ENCODE peak calls at places on chromosomes 1 and 21, in ten cellular contexts. One of them, this sample, is unnamed.

GRCh38 chr1:206039046-206039929 is 13.7 kb upstream of the RHEX start:
- DNase-seq in lower leg skin: no peak
- DNase-seq in HuH-7: no peak
- DNase-seq in activated CD8-positive, alpha-beta memory T cell treated with anti-CD3 and anti-CD28 coated beads, Interleukin-2, amount 10 ng/mL, durations not matched to agents 7 days and 5 days: no peak
- DNase-seq in AG20443: no peak
- DNase-seq in M059J: no peak
- DNase-seq in posterior cingulate gyrus: no peak
- DNase-seq in CD8-positive, alpha-beta memory T cell: no peak
- DNase-seq in AG10803: no peak
- DNase-seq in heart left ventricle: no peak
- DNase-seq in this sample: no peak

GRCh38 chr1:193593355-193593874 is 407.0 kb upstream of the B3GALT2 start:
- DNase-seq in lower leg skin: no peak
- DNase-seq in HuH-7: no peak
- DNase-seq in activated CD8-positive, alpha-beta memory T cell treated with anti-CD3 and anti-CD28 coated beads, Interleukin-2, amount 10 ng/mL, durations not matched to agents 7 days and 5 days: no peak
- DNase-seq in AG20443: no peak
- DNase-seq in M059J: no peak
- DNase-seq in posterior cingulate gyrus: no peak
- DNase-seq in CD8-positive, alpha-beta memory T cell: no peak
- DNase-seq in AG10803: no peak
- DNase-seq in heart left ventricle: no peak
- DNase-seq in this sample: no peak

GRCh38 chr1:71365451-71365850 is 284.6 kb upstream of the ZRANB2 start:
- DNase-seq in lower leg skin: no peak
- DNase-seq in HuH-7: no peak
- DNase-seq in activated CD8-positive, alpha-beta memory T cell treated with anti-CD3 and anti-CD28 coated beads, Interleukin-2, amount 10 ng/mL, durations not matched to agents 7 days and 5 days: no peak
- DNase-seq in AG20443: no peak
- DNase-seq in M059J: no peak
- DNase-seq in posterior cingulate gyrus: no peak
- DNase-seq in CD8-positive, alpha-beta memory T cell: no peak
- DNase-seq in AG10803: peak; percentile 26
- DNase-seq in heart left ventricle: no peak
- DNase-seq in this sample: no peak

GRCh38 chr1:97247196-97247595 is 525.6 kb downstream of the PTBP2 start:
- DNase-seq in lower leg skin: no peak
- DNase-seq in HuH-7: no peak
- DNase-seq in activated CD8-positive, alpha-beta memory T cell treated with anti-CD3 and anti-CD28 coated beads, Interleukin-2, amount 10 ng/mL, durations not matched to agents 7 days and 5 days: no peak
- DNase-seq in AG20443: peak; percentile 8
- DNase-seq in M059J: no peak
- DNase-seq in posterior cingulate gyrus: no peak
- DNase-seq in CD8-positive, alpha-beta memory T cell: no peak
- DNase-seq in AG10803: peak; percentile 67
- DNase-seq in heart left ventricle: no peak
- DNase-seq in this sample: no peak

GRCh38 chr1:80155371-80155770 is 1148.8 kb upstream of the ADGRL4 start:
- DNase-seq in lower leg skin: no peak
- DNase-seq in HuH-7: peak; percentile 42
- DNase-seq in activated CD8-positive, alpha-beta memory T cell treated with anti-CD3 and anti-CD28 coated beads, Interleukin-2, amount 10 ng/mL, durations not matched to agents 7 days and 5 days: no peak
- DNase-seq in AG20443: peak; percentile 7
- DNase-seq in M059J: no peak
- DNase-seq in posterior cingulate gyrus: no peak
- DNase-seq in CD8-positive, alpha-beta memory T cell: no peak
- DNase-seq in AG10803: no peak
- DNase-seq in heart left ventricle: no peak
- DNase-seq in this sample: no peak

GRCh38 chr21:27734146-27734545 is 767.3 kb upstream of the ADAMTS5 start:
- DNase-seq in lower leg skin: no peak
- DNase-seq in HuH-7: no peak
- DNase-seq in activated CD8-positive, alpha-beta memory T cell treated with anti-CD3 and anti-CD28 coated beads, Interleukin-2, amount 10 ng/mL, durations not matched to agents 7 days and 5 days: no peak
- DNase-seq in AG20443: no peak
- DNase-seq in M059J: peak; percentile 73
- DNase-seq in posterior cingulate gyrus: no peak
- DNase-seq in CD8-positive, alpha-beta memory T cell: no peak
- DNase-seq in AG10803: peak; percentile 74
- DNase-seq in heart left ventricle: no peak
- DNase-seq in this sample: no peak

GRCh38 chr21:29382029-29382654 is 83.4 kb downstream of the BACH1 start:
- DNase-seq in lower leg skin: no peak
- DNase-seq in HuH-7: no peak
- DNase-seq in activated CD8-positive, alpha-beta memory T cell treated with anti-CD3 and anti-CD28 coated beads, Interleukin-2, amount 10 ng/mL, durations not matched to agents 7 days and 5 days: no peak
- DNase-seq in AG20443: peak; percentile 38
- DNase-seq in M059J: peak; percentile 93
- DNase-seq in posterior cingulate gyrus: no peak
- DNase-seq in CD8-positive, alpha-beta memory T cell: no peak
- DNase-seq in AG10803: peak; percentile 53
- DNase-seq in heart left ventricle: no peak
- DNase-seq in this sample: no peak

GRCh38 chr1:161200992-161201827 is 957 bp upstream of the NDUFS2 start:
- DNase-seq in lower leg skin: peak; percentile 94
- DNase-seq in HuH-7: no peak
- DNase-seq in activated CD8-positive, alpha-beta memory T cell treated with anti-CD3 and anti-CD28 coated beads, Interleukin-2, amount 10 ng/mL, durations not matched to agents 7 days and 5 days: no peak
- DNase-seq in AG20443: peak; percentile 72
- DNase-seq in M059J: peak; percentile 79
- DNase-seq in posterior cingulate gyrus: no peak
- DNase-seq in CD8-positive, alpha-beta memory T cell: no peak
- DNase-seq in AG10803: peak; percentile 85
- DNase-seq in heart left ventricle: peak; percentile 85
- DNase-seq in this sample: peak; percentile 40

GRCh38 chr1:156014829-156015228 is 5.9 kb downstream of the SSR2 start:
- DNase-seq in lower leg skin: no peak
- DNase-seq in HuH-7: no peak
- DNase-seq in activated CD8-positive, alpha-beta memory T cell treated with anti-CD3 and anti-CD28 coated beads, Interleukin-2, amount 10 ng/mL, durations not matched to agents 7 days and 5 days: no peak
- DNase-seq in AG20443: no peak
- DNase-seq in M059J: no peak
- DNase-seq in posterior cingulate gyrus: no peak
- DNase-seq in CD8-positive, alpha-beta memory T cell: no peak
- DNase-seq in AG10803: no peak
- DNase-seq in heart left ventricle: no peak
- DNase-seq in this sample: no peak

GRCh38 chr1:203593723-203594122 is 32.9 kb upstream of the ATP2B4 start:
- DNase-seq in lower leg skin: no peak
- DNase-seq in HuH-7: peak; percentile 51
- DNase-seq in activated CD8-positive, alpha-beta memory T cell treated with anti-CD3 and anti-CD28 coated beads, Interleukin-2, amount 10 ng/mL, durations not matched to agents 7 days and 5 days: peak; percentile 78
- DNase-seq in AG20443: no peak
- DNase-seq in M059J: peak; percentile 77
- DNase-seq in posterior cingulate gyrus: no peak
- DNase-seq in CD8-positive, alpha-beta memory T cell: peak; percentile 45
- DNase-seq in AG10803: no peak
- DNase-seq in heart left ventricle: peak; percentile 71
- DNase-seq in this sample: no peak

GRCh38 chr1:38917337-38917736 is 24.3 kb downstream of the RHBDL2 start:
- DNase-seq in lower leg skin: no peak
- DNase-seq in HuH-7: no peak
- DNase-seq in activated CD8-positive, alpha-beta memory T cell treated with anti-CD3 and anti-CD28 coated beads, Interleukin-2, amount 10 ng/mL, durations not matched to agents 7 days and 5 days: no peak
- DNase-seq in AG20443: no peak
- DNase-seq in M059J: no peak
- DNase-seq in posterior cingulate gyrus: no peak
- DNase-seq in CD8-positive, alpha-beta memory T cell: no peak
- DNase-seq in AG10803: no peak
- DNase-seq in heart left ventricle: no peak
- DNase-seq in this sample: no peak

GRCh38 chr1:89407355-89407754 is 43.5 kb downstream of the GBP6 start:
- DNase-seq in lower leg skin: no peak
- DNase-seq in HuH-7: no peak
- DNase-seq in activated CD8-positive, alpha-beta memory T cell treated with anti-CD3 and anti-CD28 coated beads, Interleukin-2, amount 10 ng/mL, durations not matched to agents 7 days and 5 days: no peak
- DNase-seq in AG20443: no peak
- DNase-seq in M059J: peak; percentile 39
- DNase-seq in posterior cingulate gyrus: no peak
- DNase-seq in CD8-positive, alpha-beta memory T cell: no peak
- DNase-seq in AG10803: peak; percentile 23
- DNase-seq in heart left ventricle: no peak
- DNase-seq in this sample: no peak

GRCh38 chr21:30223596-30223995 is 7.7 kb upstream of the CLDN8 start:
- DNase-seq in lower leg skin: no peak
- DNase-seq in HuH-7: no peak
- DNase-seq in activated CD8-positive, alpha-beta memory T cell treated with anti-CD3 and anti-CD28 coated beads, Interleukin-2, amount 10 ng/mL, durations not matched to agents 7 days and 5 days: no peak
- DNase-seq in AG20443: no peak
- DNase-seq in M059J: no peak
- DNase-seq in posterior cingulate gyrus: no peak
- DNase-seq in CD8-positive, alpha-beta memory T cell: no peak
- DNase-seq in AG10803: no peak
- DNase-seq in heart left ventricle: no peak
- DNase-seq in this sample: no peak

GRCh38 chr1:201254625-201255469 is 28.5 kb upstream of the PKP1 start:
- DNase-seq in lower leg skin: peak; percentile 94
- DNase-seq in HuH-7: peak; percentile 92
- DNase-seq in activated CD8-positive, alpha-beta memory T cell treated with anti-CD3 and anti-CD28 coated beads, Interleukin-2, amount 10 ng/mL, durations not matched to agents 7 days and 5 days: peak; percentile 69
- DNase-seq in AG20443: peak; percentile 89
- DNase-seq in M059J: peak; percentile 34
- DNase-seq in posterior cingulate gyrus: peak; percentile 86
- DNase-seq in CD8-positive, alpha-beta memory T cell: peak; percentile 49
- DNase-seq in AG10803: no peak
- DNase-seq in heart left ventricle: no peak
- DNase-seq in this sample: no peak

GRCh38 chr1:160374701-160375443 is 8.0 kb downstream of the NHLH1 start:
- DNase-seq in lower leg skin: no peak
- DNase-seq in HuH-7: no peak
- DNase-seq in activated CD8-positive, alpha-beta memory T cell treated with anti-CD3 and anti-CD28 coated beads, Interleukin-2, amount 10 ng/mL, durations not matched to agents 7 days and 5 days: no peak
- DNase-seq in AG20443: no peak
- DNase-seq in M059J: no peak
- DNase-seq in posterior cingulate gyrus: peak; percentile 36
- DNase-seq in CD8-positive, alpha-beta memory T cell: no peak
- DNase-seq in AG10803: no peak
- DNase-seq in heart left ventricle: no peak
- DNase-seq in this sample: no peak

GRCh38 chr1:39266269-39266668 is 61.8 kb downstream of the MACF1 start:
- DNase-seq in lower leg skin: no peak
- DNase-seq in HuH-7: peak; percentile 25
- DNase-seq in activated CD8-positive, alpha-beta memory T cell treated with anti-CD3 and anti-CD28 coated beads, Interleukin-2, amount 10 ng/mL, durations not matched to agents 7 days and 5 days: no peak
- DNase-seq in AG20443: no peak
- DNase-seq in M059J: peak; percentile 34
- DNase-seq in posterior cingulate gyrus: no peak
- DNase-seq in CD8-positive, alpha-beta memory T cell: no peak
- DNase-seq in AG10803: peak; percentile 13
- DNase-seq in heart left ventricle: no peak
- DNase-seq in this sample: no peak

GRCh38 chr1:213123532-213123931 is 72.5 kb downstream of the RPS6KC1 start:
- DNase-seq in lower leg skin: no peak
- DNase-seq in HuH-7: no peak
- DNase-seq in activated CD8-positive, alpha-beta memory T cell treated with anti-CD3 and anti-CD28 coated beads, Interleukin-2, amount 10 ng/mL, durations not matched to agents 7 days and 5 days: no peak
- DNase-seq in AG20443: peak; percentile 14
- DNase-seq in M059J: peak; percentile 81
- DNase-seq in posterior cingulate gyrus: no peak
- DNase-seq in CD8-positive, alpha-beta memory T cell: no peak
- DNase-seq in AG10803: peak; percentile 40
- DNase-seq in heart left ventricle: no peak
- DNase-seq in this sample: no peak

GRCh38 chr1:145701306-145701862 is 5.8 kb downstream of the PDZK1 start:
- DNase-seq in lower leg skin: peak; percentile 3
- DNase-seq in HuH-7: no peak
- DNase-seq in activated CD8-positive, alpha-beta memory T cell treated with anti-CD3 and anti-CD28 coated beads, Interleukin-2, amount 10 ng/mL, durations not matched to agents 7 days and 5 days: no peak
- DNase-seq in AG20443: no peak
- DNase-seq in M059J: no peak
- DNase-seq in posterior cingulate gyrus: no peak
- DNase-seq in CD8-positive, alpha-beta memory T cell: no peak
- DNase-seq in AG10803: peak; percentile 51
- DNase-seq in heart left ventricle: no peak
- DNase-seq in this sample: no peak

GRCh38 chr1:202349263-202349928 is 897 bp downstream of the PPP1R12B start:
- DNase-seq in lower leg skin: no peak
- DNase-seq in HuH-7: peak; percentile 16
- DNase-seq in activated CD8-positive, alpha-beta memory T cell treated with anti-CD3 and anti-CD28 coated beads, Interleukin-2, amount 10 ng/mL, durations not matched to agents 7 days and 5 days: peak; percentile 44
- DNase-seq in AG20443: peak; percentile 53
- DNase-seq in M059J: peak; percentile 83
- DNase-seq in posterior cingulate gyrus: no peak
- DNase-seq in CD8-positive, alpha-beta memory T cell: no peak
- DNase-seq in AG10803: peak; percentile 63
- DNase-seq in heart left ventricle: no peak
- DNase-seq in this sample: no peak

GRCh38 chr1:84255586-84255985 is 45.9 kb upstream of the SAMD13 start:
- DNase-seq in lower leg skin: no peak
- DNase-seq in HuH-7: no peak
- DNase-seq in activated CD8-positive, alpha-beta memory T cell treated with anti-CD3 and anti-CD28 coated beads, Interleukin-2, amount 10 ng/mL, durations not matched to agents 7 days and 5 days: no peak
- DNase-seq in AG20443: no peak
- DNase-seq in M059J: no peak
- DNase-seq in posterior cingulate gyrus: no peak
- DNase-seq in CD8-positive, alpha-beta memory T cell: no peak
- DNase-seq in AG10803: no peak
- DNase-seq in heart left ventricle: no peak
- DNase-seq in this sample: no peak

GRCh38 chr1:44547361-44547760 is 126.9 kb downstream of the TMEM53 start:
- DNase-seq in lower leg skin: no peak
- DNase-seq in HuH-7: no peak
- DNase-seq in activated CD8-positive, alpha-beta memory T cell treated with anti-CD3 and anti-CD28 coated beads, Interleukin-2, amount 10 ng/mL, durations not matched to agents 7 days and 5 days: no peak
- DNase-seq in AG20443: no peak
- DNase-seq in M059J: no peak
- DNase-seq in posterior cingulate gyrus: no peak
- DNase-seq in CD8-positive, alpha-beta memory T cell: no peak
- DNase-seq in AG10803: no peak
- DNase-seq in heart left ventricle: no peak
- DNase-seq in this sample: no peak

GRCh38 chr1:30754684-30755171 is 2.8 kb downstream of the LAPTM5 start:
- DNase-seq in lower leg skin: no peak
- DNase-seq in HuH-7: no peak
- DNase-seq in activated CD8-positive, alpha-beta memory T cell treated with anti-CD3 and anti-CD28 coated beads, Interleukin-2, amount 10 ng/mL, durations not matched to agents 7 days and 5 days: no peak
- DNase-seq in AG20443: no peak
- DNase-seq in M059J: no peak
- DNase-seq in posterior cingulate gyrus: no peak
- DNase-seq in CD8-positive, alpha-beta memory T cell: no peak
- DNase-seq in AG10803: no peak
- DNase-seq in heart left ventricle: no peak
- DNase-seq in this sample: no peak

GRCh38 chr1:9066945-9067807 is 2.3 kb downstream of the SLC2A5 start:
- DNase-seq in lower leg skin: no peak
- DNase-seq in HuH-7: peak; percentile 41
- DNase-seq in activated CD8-positive, alpha-beta memory T cell treated with anti-CD3 and anti-CD28 coated beads, Interleukin-2, amount 10 ng/mL, durations not matched to agents 7 days and 5 days: no peak
- DNase-seq in AG20443: peak; percentile 74
- DNase-seq in M059J: peak; percentile 92
- DNase-seq in posterior cingulate gyrus: peak; percentile 42
- DNase-seq in CD8-positive, alpha-beta memory T cell: no peak
- DNase-seq in AG10803: peak; percentile 84
- DNase-seq in heart left ventricle: peak; percentile 85
- DNase-seq in this sample: peak; percentile 92

GRCh38 chr1:111364690-111365089 is 62.8 kb downstream of the OVGP1 start:
- DNase-seq in lower leg skin: no peak
- DNase-seq in HuH-7: no peak
- DNase-seq in activated CD8-positive, alpha-beta memory T cell treated with anti-CD3 and anti-CD28 coated beads, Interleukin-2, amount 10 ng/mL, durations not matched to agents 7 days and 5 days: no peak
- DNase-seq in AG20443: no peak
- DNase-seq in M059J: no peak
- DNase-seq in posterior cingulate gyrus: no peak
- DNase-seq in CD8-positive, alpha-beta memory T cell: no peak
- DNase-seq in AG10803: no peak
- DNase-seq in heart left ventricle: no peak
- DNase-seq in this sample: no peak

GRCh38 chr1:235326719-235327558 is 1.0 kb downstream of the ARID4B start:
- DNase-seq in lower leg skin: peak; percentile 89
- DNase-seq in HuH-7: peak; percentile 22
- DNase-seq in activated CD8-positive, alpha-beta memory T cell treated with anti-CD3 and anti-CD28 coated beads, Interleukin-2, amount 10 ng/mL, durations not matched to agents 7 days and 5 days: peak; percentile 79
- DNase-seq in AG20443: peak; percentile 53
- DNase-seq in M059J: peak; percentile 48
- DNase-seq in posterior cingulate gyrus: no peak
- DNase-seq in CD8-positive, alpha-beta memory T cell: peak; percentile 57
- DNase-seq in AG10803: no peak
- DNase-seq in heart left ventricle: peak; percentile 46
- DNase-seq in this sample: peak; percentile 21

GRCh38 chr1:21823980-21824702 is 12.1 kb downstream of the LDLRAD2 start:
- DNase-seq in lower leg skin: no peak
- DNase-seq in HuH-7: no peak
- DNase-seq in activated CD8-positive, alpha-beta memory T cell treated with anti-CD3 and anti-CD28 coated beads, Interleukin-2, amount 10 ng/mL, durations not matched to agents 7 days and 5 days: no peak
- DNase-seq in AG20443: no peak
- DNase-seq in M059J: no peak
- DNase-seq in posterior cingulate gyrus: no peak
- DNase-seq in CD8-positive, alpha-beta memory T cell: no peak
- DNase-seq in AG10803: no peak
- DNase-seq in heart left ventricle: no peak
- DNase-seq in this sample: no peak

GRCh38 chr1:182397653-182398388 is 2.6 kb downstream of the TEDDM1 start:
- DNase-seq in lower leg skin: no peak
- DNase-seq in HuH-7: no peak
- DNase-seq in activated CD8-positive, alpha-beta memory T cell treated with anti-CD3 and anti-CD28 coated beads, Interleukin-2, amount 10 ng/mL, durations not matched to agents 7 days and 5 days: no peak
- DNase-seq in AG20443: no peak
- DNase-seq in M059J: no peak
- DNase-seq in posterior cingulate gyrus: no peak
- DNase-seq in CD8-positive, alpha-beta memory T cell: no peak
- DNase-seq in AG10803: peak; percentile 16
- DNase-seq in heart left ventricle: no peak
- DNase-seq in this sample: peak; percentile 58

GRCh38 chr1:113835686-113836290 is 23.5 kb upstream of the RSBN1 start:
- DNase-seq in lower leg skin: no peak
- DNase-seq in HuH-7: peak; percentile 5
- DNase-seq in activated CD8-positive, alpha-beta memory T cell treated with anti-CD3 and anti-CD28 coated beads, Interleukin-2, amount 10 ng/mL, durations not matched to agents 7 days and 5 days: no peak
- DNase-seq in AG20443: peak; percentile 26
- DNase-seq in M059J: peak; percentile 63
- DNase-seq in posterior cingulate gyrus: no peak
- DNase-seq in CD8-positive, alpha-beta memory T cell: no peak
- DNase-seq in AG10803: peak; percentile 51
- DNase-seq in heart left ventricle: no peak
- DNase-seq in this sample: no peak